ENCODE peak calls at places on chromosomes 13 and 19, in seven cellular contexts. One of them, this sample, is unnamed.

GRCh38 chr19:47269596-47269995 is 5.1 kb upstream of the INAFM1 start:
- DNase-seq in K562: no peak
- DNase-seq in fibroblast of lung: no peak
- DNase-seq in GM23248: no peak
- DNase-seq in PC-9: no peak
- DNase-seq in neural progenitor cell: no peak
- DNase-seq in MM.1S: no peak
- DNase-seq in this sample: no peak

GRCh38 chr13:97141564-97142005 is 80.5 kb upstream of the MBNL2 start:
- DNase-seq in fibroblast of lung: peak
- DNase-seq in neural progenitor cell: peak
- DNase-seq in MM.1S: no peak
- DNase-seq in K562: peak
- DNase-seq in GM23248: peak
- DNase-seq in PC-9: peak
- DNase-seq in this sample: peak

GRCh38 chr13:100203696-100204367 is 114.9 kb downstream of the PCCA start:
- DNase-seq in K562: no peak
- DNase-seq in PC-9: no peak
- DNase-seq in neural progenitor cell: no peak
- DNase-seq in MM.1S: peak
- DNase-seq in fibroblast of lung: peak
- DNase-seq in GM23248: peak
- DNase-seq in this sample: no peak

GRCh38 chr13:91805605-91806004 is 407.2 kb downstream of the GPC5 start:
- DNase-seq in PC-9: no peak
- DNase-seq in MM.1S: no peak
- DNase-seq in GM23248: no peak
- DNase-seq in fibroblast of lung: peak
- DNase-seq in neural progenitor cell: no peak
- DNase-seq in K562: no peak
- DNase-seq in this sample: no peak

GRCh38 chr19:3606690-3607289 is at the start of gene TBXA2R:
- DNase-seq in neural progenitor cell: peak
- DNase-seq in PC-9: peak
- DNase-seq in K562: peak
- DNase-seq in fibroblast of lung: peak
- DNase-seq in GM23248: peak
- DNase-seq in MM.1S: no peak
- DNase-seq in this sample: peak

GRCh38 chr19:16067205-16067938 is 8.9 kb upstream of the TPM4 start:
- DNase-seq in MM.1S: no peak
- DNase-seq in PC-9: peak
- DNase-seq in neural progenitor cell: no peak
- DNase-seq in K562: no peak
- DNase-seq in fibroblast of lung: peak
- DNase-seq in GM23248: peak
- DNase-seq in this sample: no peak

GRCh38 chr13:98542568-98543379 is 34.1 kb downstream of the STK24 start:
- DNase-seq in GM23248: peak
- DNase-seq in neural progenitor cell: no peak
- DNase-seq in K562: no peak
- DNase-seq in MM.1S: no peak
- DNase-seq in fibroblast of lung: no peak
- DNase-seq in PC-9: no peak
- DNase-seq in this sample: no peak

GRCh38 chr13:96636310-96636709 is 358.0 kb downstream of the OXGR1 start:
- DNase-seq in MM.1S: no peak
- DNase-seq in PC-9: no peak
- DNase-seq in fibroblast of lung: no peak
- DNase-seq in K562: no peak
- DNase-seq in neural progenitor cell: no peak
- DNase-seq in GM23248: no peak
- DNase-seq in this sample: no peak

GRCh38 chr13:49374585-49375290 is 69.1 kb downstream of the CAB39L start:
- DNase-seq in MM.1S: no peak
- DNase-seq in K562: peak
- DNase-seq in PC-9: no peak
- DNase-seq in fibroblast of lung: peak
- DNase-seq in GM23248: peak
- DNase-seq in neural progenitor cell: no peak
- DNase-seq in this sample: no peak

GRCh38 chr13:82323101-82323500 is 1559.2 kb downstream of the SLITRK1 start:
- DNase-seq in PC-9: no peak
- DNase-seq in neural progenitor cell: no peak
- DNase-seq in K562: no peak
- DNase-seq in fibroblast of lung: no peak
- DNase-seq in MM.1S: no peak
- DNase-seq in GM23248: no peak
- DNase-seq in this sample: no peak

GRCh38 chr19:11239377-11240000 is at the start of gene ANGPTL8:
- DNase-seq in PC-9: no peak
- DNase-seq in neural progenitor cell: no peak
- DNase-seq in GM23248: no peak
- DNase-seq in fibroblast of lung: no peak
- DNase-seq in MM.1S: no peak
- DNase-seq in K562: no peak
- DNase-seq in this sample: no peak

GRCh38 chr13:23160241-23161175 is 20.3 kb upstream of the SGCG start:
- DNase-seq in neural progenitor cell: peak
- DNase-seq in GM23248: peak
- DNase-seq in fibroblast of lung: peak
- DNase-seq in PC-9: no peak
- DNase-seq in MM.1S: no peak
- DNase-seq in K562: no peak
- DNase-seq in this sample: peak

GRCh38 chr19:10565028-10565566 is 713 bp downstream of the KRI1 start:
- DNase-seq in GM23248: peak
- DNase-seq in K562: peak
- DNase-seq in PC-9: no peak
- DNase-seq in neural progenitor cell: peak
- DNase-seq in MM.1S: peak
- DNase-seq in fibroblast of lung: peak
- DNase-seq in this sample: peak

GRCh38 chr13:26457212-26457611 is 100.3 kb upstream of the WASF3 start:
- DNase-seq in fibroblast of lung: no peak
- DNase-seq in MM.1S: no peak
- DNase-seq in PC-9: peak
- DNase-seq in neural progenitor cell: no peak
- DNase-seq in K562: no peak
- DNase-seq in GM23248: peak
- DNase-seq in this sample: no peak

GRCh38 chr13:71590654-71591148 is 276.3 kb downstream of the DACH1 start:
- DNase-seq in K562: no peak
- DNase-seq in GM23248: no peak
- DNase-seq in fibroblast of lung: no peak
- DNase-seq in MM.1S: no peak
- DNase-seq in neural progenitor cell: peak
- DNase-seq in PC-9: no peak
- DNase-seq in this sample: no peak

GRCh38 chr13:59038824-59039223 is 1124.9 kb downstream of the DIAPH3 start:
- DNase-seq in PC-9: no peak
- DNase-seq in MM.1S: no peak
- DNase-seq in GM23248: no peak
- DNase-seq in K562: no peak
- DNase-seq in fibroblast of lung: peak
- DNase-seq in neural progenitor cell: no peak
- DNase-seq in this sample: peak

GRCh38 chr19:46913852-46914430 is 53.1 kb downstream of the ARHGAP35 start:
- DNase-seq in neural progenitor cell: no peak
- DNase-seq in fibroblast of lung: peak
- DNase-seq in K562: no peak
- DNase-seq in MM.1S: no peak
- DNase-seq in PC-9: no peak
- DNase-seq in GM23248: peak
- DNase-seq in this sample: no peak

GRCh38 chr13:40609972-40610726 is 56.3 kb downstream of the FOXO1 start:
- DNase-seq in K562: no peak
- DNase-seq in PC-9: peak
- DNase-seq in MM.1S: no peak
- DNase-seq in GM23248: no peak
- DNase-seq in neural progenitor cell: no peak
- DNase-seq in fibroblast of lung: no peak
- DNase-seq in this sample: no peak

GRCh38 chr13:54742984-54743383 is 1714.4 kb downstream of the OLFM4 start:
- DNase-seq in MM.1S: no peak
- DNase-seq in fibroblast of lung: no peak
- DNase-seq in neural progenitor cell: no peak
- DNase-seq in GM23248: no peak
- DNase-seq in K562: no peak
- DNase-seq in PC-9: no peak
- DNase-seq in this sample: no peak

GRCh38 chr19:39247701-39248664 is 673 bp downstream of the IFNL4 start:
- DNase-seq in PC-9: no peak
- DNase-seq in neural progenitor cell: peak
- DNase-seq in MM.1S: no peak
- DNase-seq in GM23248: peak
- DNase-seq in fibroblast of lung: no peak
- DNase-seq in K562: no peak
- DNase-seq in this sample: peak

GRCh38 chr13:41610426-41610825 is 153.1 kb downstream of the RGCC start:
- DNase-seq in MM.1S: no peak
- DNase-seq in GM23248: peak
- DNase-seq in neural progenitor cell: no peak
- DNase-seq in K562: no peak
- DNase-seq in fibroblast of lung: peak
- DNase-seq in PC-9: peak
- DNase-seq in this sample: peak

GRCh38 chr13:30796132-30796832 is 60.9 kb downstream of the ALOX5AP start:
- DNase-seq in neural progenitor cell: no peak
- DNase-seq in MM.1S: no peak
- DNase-seq in fibroblast of lung: peak
- DNase-seq in GM23248: peak
- DNase-seq in PC-9: peak
- DNase-seq in K562: no peak
- DNase-seq in this sample: no peak

GRCh38 chr19:54179262-54179587 is 6.3 kb upstream of the TMC4 start:
- DNase-seq in PC-9: no peak
- DNase-seq in K562: no peak
- DNase-seq in neural progenitor cell: no peak
- DNase-seq in fibroblast of lung: no peak
- DNase-seq in MM.1S: no peak
- DNase-seq in GM23248: no peak
- DNase-seq in this sample: no peak

GRCh38 chr13:21805733-21806132 is 134.9 kb downstream of the FGF9 start:
- DNase-seq in neural progenitor cell: no peak
- DNase-seq in K562: no peak
- DNase-seq in fibroblast of lung: no peak
- DNase-seq in GM23248: no peak
- DNase-seq in PC-9: no peak
- DNase-seq in MM.1S: no peak
- DNase-seq in this sample: no peak
- TF ChIP-seq EZH2 in neural progenitor cell: no peak
- TF ChIP-seq EZH2 in K562: no peak
- TF ChIP-seq EZH2 in fibroblast of lung: no peak
- TF ChIP-seq EZH2 in GM23248: no peak
- TF ChIP-seq EZH2 in PC-9: no peak
- TF ChIP-seq EZH2 in MM.1S: no peak
- TF ChIP-seq EZH2 in this sample: no peak

GRCh38 chr19:1449467-1450442 is at the start of gene APC2:
- DNase-seq in GM23248: peak
- DNase-seq in K562: peak
- DNase-seq in PC-9: no peak
- DNase-seq in MM.1S: no peak
- DNase-seq in fibroblast of lung: peak
- DNase-seq in neural progenitor cell: peak
- DNase-seq in this sample: peak
- TF ChIP-seq EZH2 in GM23248: peak
- TF ChIP-seq EZH2 in K562: no peak
- TF ChIP-seq EZH2 in PC-9: no peak
- TF ChIP-seq EZH2 in MM.1S: no peak
- TF ChIP-seq EZH2 in fibroblast of lung: peak
- TF ChIP-seq EZH2 in neural progenitor cell: peak
- TF ChIP-seq EZH2 in this sample: peak

DNA sequence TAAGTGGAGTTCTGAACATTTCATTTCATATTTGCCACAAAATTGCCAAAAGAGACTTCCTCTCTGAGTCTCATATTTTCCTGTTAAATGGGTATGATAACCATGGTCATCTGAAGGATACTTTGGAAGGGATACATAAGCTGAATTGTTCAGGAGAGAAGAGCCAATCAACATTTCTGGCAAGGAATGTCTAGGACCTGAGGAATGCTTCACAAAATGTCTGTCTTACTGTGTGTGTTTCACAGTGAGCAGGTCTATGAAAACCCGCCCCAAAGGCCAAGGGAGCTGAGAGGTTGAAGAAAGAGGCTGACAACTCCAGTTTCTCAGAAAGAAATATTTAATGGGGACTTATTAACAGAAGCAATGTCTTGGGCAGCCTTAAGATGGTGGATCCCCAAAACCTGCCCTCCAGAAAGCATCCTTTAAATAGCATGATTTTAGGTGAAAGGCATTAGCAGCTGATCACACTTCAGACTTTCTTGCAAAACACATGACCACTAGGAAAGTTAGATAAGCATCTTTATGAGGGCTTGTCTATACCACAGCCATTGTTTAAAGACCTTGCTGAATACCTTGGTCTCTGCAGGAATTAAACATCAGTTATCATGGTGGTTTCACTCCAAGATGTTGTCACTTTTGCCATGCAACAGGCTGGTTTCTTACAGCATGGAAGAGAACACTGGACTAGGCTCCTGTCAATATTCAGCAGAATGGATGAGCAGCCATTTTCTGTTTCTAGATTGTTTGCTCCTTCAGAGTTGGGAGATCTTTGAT is 78.9 kb downstream of the TNFSF11 start:
- DNase-seq in PC-9: no peak
- DNase-seq in neural progenitor cell: no peak
- DNase-seq in fibroblast of lung: no peak
- DNase-seq in GM23248: no peak
- DNase-seq in K562: no peak
- DNase-seq in MM.1S: no peak
- DNase-seq in this sample: no peak
- TF ChIP-seq EZH2 in PC-9: no peak
- TF ChIP-seq EZH2 in neural progenitor cell: no peak
- TF ChIP-seq EZH2 in fibroblast of lung: no peak
- TF ChIP-seq EZH2 in GM23248: no peak
- TF ChIP-seq EZH2 in K562: no peak
- TF ChIP-seq EZH2 in MM.1S: no peak
- TF ChIP-seq EZH2 in this sample: no peak

GRCh38 chr13:113874579-113875428 is 10.9 kb upstream of the GAS6 start:
- DNase-seq in MM.1S: no peak
- DNase-seq in PC-9: no peak
- DNase-seq in fibroblast of lung: no peak
- DNase-seq in GM23248: no peak
- DNase-seq in neural progenitor cell: no peak
- DNase-seq in K562: no peak
- DNase-seq in this sample: no peak

GRCh38 chr13:113864303-113864890 is 521 bp upstream of the GAS6 start:
- DNase-seq in GM23248: peak
- DNase-seq in neural progenitor cell: no peak
- DNase-seq in MM.1S: no peak
- DNase-seq in fibroblast of lung: no peak
- DNase-seq in PC-9: no peak
- DNase-seq in K562: no peak
- DNase-seq in this sample: no peak

GRCh38 chr13:113874177-113874576 is 10.3 kb upstream of the GAS6 start:
- DNase-seq in fibroblast of lung: no peak
- DNase-seq in PC-9: no peak
- DNase-seq in GM23248: no peak
- DNase-seq in MM.1S: no peak
- DNase-seq in neural progenitor cell: no peak
- DNase-seq in K562: no peak
- DNase-seq in this sample: no peak

GRCh38 chr13:113863511-113864302 is at the start of gene GAS6:
- DNase-seq in MM.1S: peak
- DNase-seq in PC-9: peak
- DNase-seq in neural progenitor cell: peak
- DNase-seq in fibroblast of lung: peak
- DNase-seq in K562: peak
- DNase-seq in GM23248: peak
- DNase-seq in this sample: peak

GRCh38 chr13:113869263-113869662 is 5.4 kb upstream of the GAS6 start:
- DNase-seq in fibroblast of lung: no peak
- DNase-seq in PC-9: no peak
- DNase-seq in GM23248: no peak
- DNase-seq in neural progenitor cell: no peak
- DNase-seq in MM.1S: peak
- DNase-seq in K562: no peak
- DNase-seq in this sample: no peak
- TF ChIP-seq EZH2 in fibroblast of lung: no peak
- TF ChIP-seq EZH2 in PC-9: no peak
- TF ChIP-seq EZH2 in GM23248: no peak
- TF ChIP-seq EZH2 in neural progenitor cell: no peak
- TF ChIP-seq EZH2 in MM.1S: no peak
- TF ChIP-seq EZH2 in K562: no peak
- TF ChIP-seq EZH2 in this sample: no peak

This sample was measured in hepatocyte.